ENCODE peak calls at places on chromosomes 11 and 22, in four cellular contexts. F is A549, I is HepG2, L is GM12878. B is an unnamed sample.

GRCh38 chr11:106880121-106880520 is 138.2 kb downstream of the GUCY1A2 start:
- DNase-seq in F (no peak), I (no peak), L (no peak), B (no peak)

GRCh38 chr11:11980200-11980599 is 28.2 kb downstream of the DKK3 start:
- DNase-seq in F (no peak), I (no peak), L (no peak), B (no peak)

GRCh38 chr22:29129644-29130201 is 56.9 kb downstream of the KREMEN1 start:
- DNase-seq in F (no peak), I (no peak), L (no peak), B (no peak)

GRCh38 chr22:46002757-46003270 is 25.9 kb upstream of the WNT7B start:
- DNase-seq in F (peak), I (no peak), L (no peak), B (no peak)

GRCh38 chr11:208917-209260 is 1.4 kb downstream of the RIC8A start:
- DNase-seq in F (peak), I (no peak), L (no peak), B (no peak)

GRCh38 chr11:65586676-65587075 is 8.9 kb downstream of the KCNK7 start:
- DNase-seq in F (no peak), I (no peak), L (no peak), B (no peak)

GRCh38 chr11:13875643-13876042 is 86.9 kb upstream of the SPON1 start:
- DNase-seq in F (no peak), I (no peak), L (no peak), B (no peak)

GRCh38 chr11:17930544-17931144 is 82.2 kb downstream of the SERGEF start:
- DNase-seq in F (no peak), I (no peak), L (no peak), B (no peak)

GRCh38 chr22:17705565-17706450 is 67.3 kb downstream of the BCL2L13 start:
- DNase-seq in F (no peak), I (no peak), L (no peak), B (no peak)

GRCh38 chr22:19204640-19205039 is 26.1 kb upstream of the SLC25A1 start:
- DNase-seq in F (no peak), I (no peak), L (no peak), B (no peak)

GRCh38 chr11:11577246-11577855 is 44.5 kb downstream of the GALNT18 start:
- DNase-seq in F (no peak), I (no peak), L (no peak), B (no peak)

GRCh38 chr11:40140560-40140959 is 1318.9 kb downstream of the LRRC4C start:
- DNase-seq in F (no peak), I (no peak), L (no peak), B (no peak)

GRCh38 chr11:15236514-15236913 is 121.8 kb downstream of the INSC start:
- DNase-seq in F (no peak), I (no peak), L (no peak), B (no peak)

GRCh38 chr22:46931881-46932280 is 169.4 kb downstream of the TBC1D22A start:
- DNase-seq in F (no peak), I (no peak), L (no peak), B (no peak)

GRCh38 chr11:1936781-1937615 is 10.1 kb upstream of the MRPL23 start:
- DNase-seq in F (no peak), I (no peak), L (no peak), B (no peak)

GRCh38 chr22:44574581-44575343 is 76.7 kb upstream of the RTL6 start:
- DNase-seq in F (no peak), I (no peak), L (no peak), B (no peak)

GRCh38 chr22:32850591-32851517 is 49.3 kb downstream of the TIMP3 start:
- DNase-seq in F (no peak), I (no peak), L (no peak), B (no peak)

GRCh38 chr22:32852346-32853251 is 51.1 kb downstream of the TIMP3 start:
- DNase-seq in F (no peak), I (no peak), L (no peak), B (no peak)

GRCh38 chr22:32855023-32855756 is 53.7 kb downstream of the TIMP3 start:
- DNase-seq in F (no peak), I (no peak), L (no peak), B (no peak)

GRCh38 chr22:32853662-32854061 is 52.2 kb downstream of the TIMP3 start:
- DNase-seq in F (no peak), I (no peak), L (no peak), B (no peak)

GRCh38 chr22:32854351-32854804 is 52.9 kb downstream of the TIMP3 start:
- DNase-seq in F (no peak), I (no peak), L (no peak), B (no peak)
- TF ChIP-seq CHD4 in F (no peak), I (no peak), L (no peak), B (no peak)

GRCh38 chr11:132084433-132084832 is 714.0 kb downstream of the NTM start:
- DNase-seq in F (no peak), I (no peak), L (no peak), B (no peak)
- H3K4me3 ChIP-seq in F (no peak), I (no peak), L (no peak), B (no peak)

GRCh38 chr11:120129570-120129969 is 8.3 kb downstream of the TRIM29 start:
- DNase-seq in F (no peak), I (no peak), L (no peak), B (no peak)
- TF ChIP-seq CHD4 in F (no peak), I (no peak), L (no peak), B (no peak)

GRCh38 chr11:127000291-127000968 is at the start of gene KIRREL3:
- DNase-seq in F (peak), I (no peak), L (no peak), B (no peak)
- H3K4me3 ChIP-seq in F (peak), I (no peak), L (no peak), B (no peak)

GRCh38 chr11:125071408-125071807 is 8.3 kb downstream of the SLC37A2 start:
- DNase-seq in F (no peak), I (no peak), L (no peak), B (peak)
- TF ChIP-seq CHD4 in F (no peak), I (no peak), L (no peak), B (no peak)

DNA sequence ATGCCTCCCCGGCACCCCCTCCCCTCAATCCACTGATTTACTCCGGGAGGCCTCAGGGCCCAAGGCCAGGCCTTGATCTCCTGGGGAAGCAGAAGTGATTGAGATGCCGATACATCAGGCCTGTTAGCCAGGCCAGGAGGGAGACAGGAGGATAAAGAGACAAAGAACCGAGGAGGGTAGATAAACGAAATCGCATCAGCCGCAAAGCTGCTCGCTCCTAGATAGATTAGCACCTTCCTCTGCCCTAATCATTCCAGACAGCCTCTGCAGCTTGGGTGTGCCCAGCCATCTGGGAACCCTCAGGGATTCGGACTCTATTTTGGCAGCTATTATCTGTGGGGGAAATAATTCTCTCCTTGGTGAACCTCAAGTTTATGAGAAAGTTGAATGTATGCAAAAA is 121.2 kb downstream of the ABTB2 start:
- DNase-seq in F (no peak), I (no peak), L (no peak), B (no peak)
- H3K4me3 ChIP-seq in F (no peak), I (no peak), L (no peak), B (no peak)

DNA sequence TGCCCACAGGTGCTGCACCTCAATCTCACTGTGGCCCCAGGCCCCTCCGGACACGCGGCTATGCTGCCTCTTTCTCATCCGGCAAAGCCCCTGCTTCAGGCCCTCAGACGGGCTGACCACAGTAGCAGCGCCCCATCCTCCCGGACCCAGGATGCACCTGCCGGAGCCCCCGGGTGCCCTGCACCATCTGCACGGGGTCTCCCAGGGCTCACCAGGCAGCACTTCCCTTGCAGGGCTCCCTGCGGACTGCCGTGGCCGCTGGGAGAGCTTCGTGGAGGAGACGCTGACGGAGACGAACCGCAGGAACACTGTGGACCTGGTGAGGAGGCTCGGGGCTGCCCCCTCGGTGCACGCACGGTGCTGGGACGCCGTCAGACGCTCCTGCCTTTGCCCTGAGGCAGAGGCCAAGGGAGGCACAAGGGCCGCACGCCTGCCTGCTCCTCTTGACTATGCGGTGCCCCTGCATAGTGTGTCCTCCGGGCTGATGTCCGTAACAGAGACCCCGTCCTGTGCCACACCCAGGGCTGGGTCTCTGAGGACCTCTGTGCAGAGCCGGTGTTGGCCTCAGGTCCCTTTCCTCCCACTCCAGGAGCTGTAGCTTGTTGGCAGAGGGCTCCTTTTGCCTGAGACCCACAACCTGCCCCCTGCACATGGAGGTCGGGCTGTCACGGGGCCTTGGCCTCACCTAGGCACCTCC is 38.6 kb downstream of the SBF1 start:
- DNase-seq in F (no peak), I (no peak), L (no peak), B (no peak)
- TF ChIP-seq CHD4 in F (no peak), I (no peak), L (no peak), B (no peak)

DNA sequence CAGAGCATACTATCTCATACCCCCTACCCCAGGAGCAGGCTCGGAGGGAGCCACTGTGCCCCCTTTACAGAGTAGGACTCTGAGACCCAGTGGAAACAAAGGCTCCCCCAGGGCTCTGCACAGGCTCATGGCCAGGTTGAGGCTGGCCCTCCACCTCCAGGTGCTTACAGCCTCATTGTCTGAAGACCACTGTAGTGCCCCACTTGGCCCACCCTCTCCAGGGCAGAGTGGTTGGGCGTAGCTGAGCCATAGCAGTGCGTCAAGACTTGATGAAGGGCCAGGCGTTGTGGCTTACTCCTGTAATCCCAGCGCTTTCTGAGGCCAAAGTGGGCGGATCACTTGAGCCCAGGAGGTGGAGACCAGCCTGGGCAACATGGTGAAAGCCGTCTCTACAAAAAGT is 1.7 kb downstream of the ANKRD13D start:
- DNase-seq in F (no peak), I (no peak), L (no peak), B (no peak)
- H3K4me3 ChIP-seq in F (no peak), I (no peak), L (no peak), B (no peak)

DNA sequence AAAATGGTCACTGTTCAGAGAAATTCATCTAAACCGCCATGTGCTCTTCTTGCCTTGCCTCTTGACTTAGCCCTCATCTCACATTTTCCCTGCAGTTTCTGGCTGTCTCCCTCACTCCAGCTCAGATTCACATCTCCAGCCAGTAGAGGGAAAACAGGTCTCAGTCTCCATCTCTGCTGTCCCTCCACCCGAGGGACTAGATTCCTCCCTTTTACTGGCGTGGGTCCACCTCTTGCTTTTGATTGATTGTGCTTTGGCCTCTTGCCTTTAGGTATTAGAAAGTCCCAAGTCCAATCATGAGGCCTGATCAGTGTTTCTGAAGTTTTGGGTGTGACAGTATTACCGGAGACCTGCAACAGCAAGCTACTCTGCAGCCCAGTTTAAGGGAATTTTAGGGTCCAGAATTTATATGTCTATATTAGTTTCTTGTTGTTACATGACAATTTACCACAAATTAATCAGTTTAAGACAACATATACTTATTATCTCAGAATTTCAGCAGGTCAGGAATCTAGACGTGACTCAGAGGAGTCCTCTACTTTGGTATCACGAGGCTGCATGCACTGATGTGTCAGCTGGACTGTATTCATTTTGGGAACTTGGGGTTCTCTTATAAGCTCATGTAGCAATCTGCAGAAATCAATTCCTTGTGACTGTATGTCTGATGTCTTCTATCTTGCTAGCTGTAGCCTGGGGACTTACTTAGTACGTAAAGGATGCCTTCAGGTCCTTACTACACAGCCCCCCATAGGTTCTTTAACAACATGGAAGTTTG is 805.2 kb upstream of the CCDC90B start:
- DNase-seq in F (no peak), I (no peak), L (no peak), B (no peak)
- TF ChIP-seq CHD4 in F (no peak), I (no peak), L (no peak), B (no peak)

GRCh38 chr11:27485930-27486773 is 13.6 kb upstream of the LGR4 start:
- DNase-seq in F (no peak), I (peak), L (no peak), B (peak)

GRCh38 chr11:27487706-27488105 is 15.1 kb upstream of the LGR4 start:
- DNase-seq in F (no peak), I (no peak), L (no peak), B (no peak)

GRCh38 chr11:27489092-27489491 is 16.5 kb upstream of the LGR4 start:
- DNase-seq in F (no peak), I (no peak), L (no peak), B (no peak)
- H3K4me3 ChIP-seq in F (no peak), I (no peak), L (no peak), B (no peak)